ENCODE peak calls at places on chromosomes 5 and 9, in nine cellular contexts. N is coronary artery, C is BE2C, I is HFF-Myc, K is cardiac fibroblast, E is AG04449, W is spleen, P is psoas muscle, H is A549. L is an unnamed sample.

GRCh38 chr9:37976714-37977477 is 73.0 kb upstream of the SLC25A51 start:
- DNase-seq in H (no peak), C (no peak), P (peak; percentile 40), E (peak; percentile 85), W (no peak), N (no peak), K (peak; percentile 90), I (no peak), L (peak; percentile 93)

GRCh38 chr5:96058084-96058483 is 96.4 kb upstream of the ELL2 start:
- DNase-seq in W (no peak), H (no peak), N (no peak), P (no peak), E (no peak), C (no peak), K (no peak), I (no peak), L (no peak)

GRCh38 chr9:77667151-77667550 is 19.0 kb upstream of the GNA14 start:
- DNase-seq in E (no peak), P (no peak), W (no peak), K (no peak), H (no peak), N (no peak), I (no peak), C (no peak), L (no peak)

GRCh38 chr9:75918154-75918553 is 27.7 kb downstream of the PCSK5 start:
- DNase-seq in E (no peak), W (no peak), N (no peak), H (no peak), K (no peak), C (no peak), P (no peak), I (no peak), L (no peak)

GRCh38 chr9:76818271-76818670 is 54.0 kb downstream of the PCA3 start:
- DNase-seq in I (peak; percentile 97), P (peak; percentile 64), H (peak; percentile 63), C (peak; percentile 86), N (peak; percentile 91), K (peak; percentile 97), W (no peak), E (peak; percentile 87), L (peak; percentile 99)

GRCh38 chr9:27198175-27198574 is 89.2 kb downstream of the TEK start:
- DNase-seq in P (no peak), I (no peak), H (no peak), N (no peak), K (peak; percentile 39), C (no peak), E (no peak), W (no peak), L (no peak)

GRCh38 chr5:72937517-72938061 is 18.3 kb upstream of the FCHO2 start:
- DNase-seq in K (no peak), H (no peak), W (no peak), C (no peak), E (no peak), P (no peak), N (no peak), I (no peak), L (no peak)

GRCh38 chr9:110088099-110088498 is 119.9 kb downstream of the C9orf152 start:
- DNase-seq in N (no peak), W (no peak), K (peak; percentile 58), H (no peak), I (no peak), C (peak; percentile 15), P (no peak), E (no peak), L (peak; percentile 45)

GRCh38 chr5:172896465-172896864 is 62.4 kb downstream of the ERGIC1 start:
- DNase-seq in E (no peak), I (no peak), C (no peak), K (peak; percentile 48), P (peak; percentile 36), H (no peak), W (no peak), N (no peak), L (peak; percentile 77)

GRCh38 chr5:157290981-157291711 is 25.2 kb downstream of the CYFIP2 start:
- DNase-seq in C (no peak), I (no peak), K (peak; percentile 37), E (no peak), N (no peak), H (peak; percentile 54), P (no peak), W (no peak), L (no peak)

GRCh38 chr5:11048760-11049159 is 287.7 kb upstream of the DAP start:
- DNase-seq in E (no peak), K (no peak), H (no peak), N (no peak), I (no peak), W (no peak), P (no peak), C (no peak), L (no peak)

GRCh38 chr9:96413312-96414221 is 4.6 kb downstream of the ZNF367 start:
- DNase-seq in I (no peak), K (no peak), H (no peak), W (no peak), C (no peak), N (no peak), P (no peak), E (no peak), L (no peak)

GRCh38 chr5:131514316-131515275 is 120.4 kb downstream of the RAPGEF6 start:
- DNase-seq in C (no peak), N (no peak), E (no peak), W (no peak), I (no peak), H (no peak), P (no peak), K (peak; percentile 55), L (peak; percentile 43)

GRCh38 chr5:10332301-10332700 is 21.2 kb upstream of the MARCHF6 start:
- DNase-seq in I (no peak), E (no peak), C (no peak), H (no peak), N (no peak), K (no peak), W (no peak), P (no peak), L (no peak)

GRCh38 chr5:21171038-21171437 is 1183.0 kb upstream of the CDH18 start:
- DNase-seq in K (no peak), W (no peak), P (no peak), H (no peak), I (no peak), C (no peak), E (no peak), N (no peak), L (no peak)

GRCh38 chr5:41532485-41532884 is 22.1 kb upstream of the PLCXD3 start:
- DNase-seq in I (no peak), P (no peak), H (no peak), N (no peak), E (no peak), K (no peak), W (no peak), C (no peak), L (no peak)

GRCh38 chr5:97297063-97297715 is 114.1 kb upstream of the RIOK2 start:
- DNase-seq in K (peak; percentile 66), W (no peak), C (peak; percentile 45), N (no peak), P (no peak), E (no peak), I (peak; percentile 2), H (no peak), L (peak; percentile 40)
- TF ChIP-seq CTCF in K (peak; percentile 46), W (no peak), C (peak; percentile 64), N (no peak), P (peak; percentile 11), E (peak; percentile 18), I (peak; percentile 45), H (peak; percentile 15), L (peak; percentile 39)

DNA sequence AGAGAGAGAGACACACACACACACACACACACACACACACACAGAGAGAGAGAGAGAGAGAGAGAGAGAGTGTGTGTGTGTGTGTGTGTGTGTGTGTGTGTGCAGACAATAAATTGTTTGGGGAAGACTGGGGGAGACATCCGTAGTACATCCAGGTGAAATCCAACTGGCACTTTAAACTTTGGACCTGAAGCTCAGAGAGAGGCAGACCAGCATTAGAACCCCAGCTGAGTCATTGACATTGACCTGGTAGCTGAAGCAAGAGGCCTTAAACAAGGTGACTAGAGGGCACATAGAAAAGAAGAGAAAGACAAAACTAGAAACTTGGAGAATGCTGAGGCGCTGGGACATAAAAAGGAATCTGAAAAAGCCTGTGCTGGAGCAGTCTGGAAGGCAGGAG is 251.5 kb downstream of the CRB2 start:
- DNase-seq in H (no peak), P (no peak), W (no peak), I (no peak), C (no peak), N (no peak), K (no peak), E (no peak), L (no peak)
- H3K4me3 ChIP-seq in H (no peak overlapping the region), P (no peak overlapping the region), W (no peak overlapping the region), I (no peak overlapping the region), C (no peak overlapping the region), N (no peak overlapping the region), K (no peak overlapping the region), E (no peak overlapping the region), L (no peak overlapping the region)

GRCh38 chr5:38130346-38130745 is 128.0 kb upstream of the EGFLAM start:
- DNase-seq in P (no peak), E (no peak), I (no peak), C (no peak), H (no peak), W (no peak), N (no peak), K (no peak), L (no peak)

GRCh38 chr5:38138574-38138973 is 119.8 kb upstream of the EGFLAM start:
- DNase-seq in E (no peak), P (no peak), C (no peak), N (no peak), K (no peak), H (no peak), W (no peak), I (no peak), L (no peak)

GRCh38 chr5:38135486-38136031 is 122.8 kb upstream of the EGFLAM start:
- DNase-seq in W (no peak), I (no peak), K (no peak), H (no peak), C (no peak), N (no peak), P (no peak), E (no peak), L (no peak)

DNA sequence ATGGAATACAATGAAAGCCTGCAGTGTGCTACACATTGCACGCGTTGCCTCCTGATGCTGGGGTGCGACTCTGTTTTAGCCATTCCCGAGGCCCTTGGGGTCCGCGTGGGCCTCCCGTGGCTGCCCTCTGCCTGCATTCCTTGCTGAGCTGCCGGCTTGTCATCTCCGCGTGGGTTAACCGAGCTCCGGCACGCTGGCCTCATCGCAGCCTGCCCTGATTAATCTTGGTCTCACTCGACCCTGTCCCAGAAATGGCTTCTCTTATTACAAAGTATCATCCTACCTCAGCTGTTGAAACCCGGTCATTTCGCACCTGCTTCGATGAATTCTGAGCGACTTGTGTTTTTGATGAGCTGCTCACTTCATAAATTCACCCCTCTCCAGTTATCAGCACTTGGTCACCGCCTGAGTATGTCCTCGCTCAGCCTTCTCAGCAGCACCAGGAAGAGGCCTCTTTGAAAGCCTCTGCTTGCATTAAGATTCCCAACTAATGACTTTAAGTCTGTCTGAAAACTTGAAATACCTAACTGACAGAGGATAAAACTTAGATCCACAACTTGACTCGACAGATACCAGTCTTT is 123.5 kb upstream of the EGFLAM start:
- DNase-seq in I (no peak), C (no peak), N (no peak), H (no peak), W (no peak), E (no peak), P (peak; percentile 17), K (no peak), L (no peak)
- TF ChIP-seq CTCF in I (no peak), C (no peak), N (no peak), H (no peak), W (no peak), E (no peak), P (no peak), K (no peak), L (no peak)

GRCh38 chr5:109743770-109744212 is 54.1 kb downstream of the MAN2A1 start:
- DNase-seq in W (no peak), E (peak; percentile 94), I (peak; percentile 39), C (no peak), H (peak; percentile 38), K (peak; percentile 97), N (no peak), P (no peak), L (peak; percentile 88)
- H3K4me3 ChIP-seq in W (no peak overlapping the region), E (no peak overlapping the region), I (no peak overlapping the region), C (no peak overlapping the region), H (no peak overlapping the region), K (no peak overlapping the region), N (no peak overlapping the region), P (no peak overlapping the region), L (no peak overlapping the region)